ENCODE peak calls at places on chromosomes 13 and 19, in six cellular contexts. R is NCI-H1694 treated with DMSO at 0.1 percent for 48 hours; D is activated T-cell treated with anti-CD3 and anti-CD28 coated beads, Interleukin-2, amount 50 U/mL, for 72 hours; Q is A549; P is AG09319; J is stimulated activated CD4-positive, alpha-beta T cell treated with anti-CD3 and anti-CD28 coated beads, Interleukin-2, amount 100 ng/mL, for 48 hours. W is an unnamed sample.

GRCh38 chr19:45558399-45558878 is 26.2 kb downstream of the OPA3 start:
- DNase-seq in P (no peak), R (peak; percentile 59), J (peak; percentile 48), D (peak; percentile 75), Q (peak; percentile 81), W (peak; percentile 79)

GRCh38 chr19:37867831-37868230 is 38.6 kb downstream of the WDR87 start:
- DNase-seq in J (no peak), Q (no peak), D (no peak), P (no peak), R (no peak), W (no peak)

GRCh38 chr13:35882722-35883497 is 248.3 kb downstream of the DCLK1 start:
- DNase-seq in J (no peak), P (no peak), R (no peak), D (no peak), Q (no peak), W (no peak)

GRCh38 chr19:35569281-35569781 is 5.9 kb upstream of the ATP4A start:
- DNase-seq in P (no peak), R (no peak), J (no peak), Q (no peak), D (no peak), W (no peak)

GRCh38 chr19:53883231-53883661 is 1.2 kb downstream of the PRKCG start:
- DNase-seq in P (no peak), Q (no peak), D (no peak), J (no peak), R (no peak), W (no peak)

GRCh38 chr19:47765522-47766358 is 12.8 kb upstream of the SELENOW start:
- DNase-seq in R (peak; percentile 54), P (no peak), Q (peak; percentile 58), J (peak; percentile 32), D (peak; percentile 41), W (peak; percentile 53)

GRCh38 chr19:40941481-40942219 is 49.4 kb upstream of the CYP2B6 start:
- DNase-seq in P (no peak), Q (no peak), D (no peak), J (no peak), R (no peak), W (no peak)

GRCh38 chr13:67228909-67229308 is 1.2 kb downstream of the PCDH9 start:
- DNase-seq in D (no peak), R (no peak), P (no peak), J (no peak), Q (no peak), W (no peak)

GRCh38 chr19:56355517-56355916 is 37.8 kb downstream of the ZNF582 start:
- DNase-seq in Q (no peak), R (no peak), J (no peak), D (no peak), P (no peak), W (no peak)

GRCh38 chr19:45498411-45499195 is at the start of gene PPM1N:
- DNase-seq in J (no peak), D (peak; percentile 75), P (no peak), Q (no peak), R (no peak), W (peak; percentile 74)

GRCh38 chr13:93776936-93777335 is 550.3 kb downstream of the GPC6 start:
- DNase-seq in Q (no peak), J (no peak), P (peak; percentile 10), D (no peak), R (no peak), W (no peak)

GRCh38 chr19:1911995-1912394 is 6.8 kb downstream of the ADAT3 start:
- DNase-seq in Q (no peak), J (no peak), D (no peak), P (no peak), R (no peak), W (no peak)

GRCh38 chr19:13016628-13017305 is 21.5 kb downstream of the NFIX start:
- DNase-seq in J (no peak), D (no peak), P (no peak), Q (no peak), R (no peak), W (no peak)

GRCh38 chr13:41352935-41353801 is 42.1 kb downstream of the NAA16 start:
- DNase-seq in J (peak; percentile 36), R (peak; percentile 23), D (peak; percentile 66), Q (peak; percentile 20), P (peak; percentile 5), W (peak; percentile 39)

GRCh38 chr13:74570834-74571233 is 436.6 kb upstream of the KLF12 start:
- DNase-seq in Q (no peak), J (no peak), P (no peak), D (no peak), R (no peak), W (no peak)

GRCh38 chr19:13689050-13689449 is 75.3 kb upstream of the MRI1 start:
- DNase-seq in P (no peak), R (peak; percentile 8), D (peak; percentile 3), J (no peak), Q (no peak), W (peak; percentile 3)

GRCh38 chr13:95301947-95302386 is 716 bp upstream of the ABCC4 start:
- DNase-seq in J (no peak), P (no peak), D (no peak), R (peak; percentile 33), Q (no peak), W (peak; percentile 45)

GRCh38 chr13:101647760-101648159 is 195.3 kb downstream of the ITGBL1 start:
- DNase-seq in D (no peak), P (no peak), R (no peak), Q (no peak), J (no peak), W (no peak)

W was measured in activated CD4-positive, alpha-beta T cell treated with anti-CD3 and anti-CD28 coated beads for 48 hours.